ENCODE peak calls at places on chromosomes 12 and 14, in five cellular contexts. C is ACHN, Y is HCEC 1CT, A is esophagus squamous epithelium, E is SJCRH30. U is an unnamed sample.

GRCh38 chr12:64407342-64408223 is 3.4 kb downstream of the XPOT start:
- DNase-seq in A (no peak), Y (no peak), C (no peak), E (no peak), U (no peak)

GRCh38 chr12:59405992-59406391 is 189.8 kb upstream of the SLC16A7 start:
- DNase-seq in C (no peak), Y (no peak), A (no peak), E (no peak), U (no peak)

GRCh38 chr14:76964695-76965094 is 63.8 kb downstream of the IRF2BPL start:
- DNase-seq in E (no peak), C (no peak), A (no peak), Y (no peak), U (no peak)

GRCh38 chr14:80390911-80391310 is 179.6 kb upstream of the DIO2 start:
- DNase-seq in E (no peak), A (no peak), Y (peak), C (peak), U (no peak)

GRCh38 chr14:42571991-42572390 is 965.3 kb downstream of the LRFN5 start:
- DNase-seq in C (no peak), E (no peak), A (no peak), Y (no peak), U (no peak)

GRCh38 chr12:97235102-97235501 is 227.5 kb upstream of the RMST start:
- DNase-seq in A (no peak), C (no peak), Y (no peak), E (no peak), U (no peak)

GRCh38 chr12:125081427-125081826 is 16.2 kb downstream of the AACS start:
- DNase-seq in Y (no peak), E (no peak), C (no peak), A (no peak), U (no peak)

GRCh38 chr14:77268989-77269595 is 1.9 kb downstream of the NGB start:
- DNase-seq in A (no peak), C (no peak), E (peak), Y (no peak), U (no peak)

GRCh38 chr14:21385170-21385904 is 1.5 kb upstream of the SUPT16H start:
- DNase-seq in Y (no peak), E (peak), C (no peak), A (no peak), U (peak)

GRCh38 chr14:99121027-99121875 is 150.7 kb downstream of the BCL11B start:
- DNase-seq in Y (no peak), A (no peak), E (no peak), C (no peak), U (no peak)

GRCh38 chr12:41459815-41460214 is 271.7 kb downstream of the PDZRN4 start:
- DNase-seq in Y (no peak), A (no peak), C (no peak), E (no peak), U (no peak)

GRCh38 chr12:95066091-95066855 is 7.1 kb downstream of the NR2C1 start:
- DNase-seq in Y (no peak), E (no peak), A (no peak), C (no peak), U (no peak)

GRCh38 chr12:58668831-58669230 is 251.5 kb downstream of the LRIG3 start:
- DNase-seq in A (no peak), Y (no peak), C (no peak), E (no peak), U (no peak)

GRCh38 chr12:62530596-62530995 is 64.0 kb downstream of the MON2 start:
- DNase-seq in A (no peak), E (no peak), Y (peak), C (no peak), U (no peak)

GRCh38 chr12:1552978-1553471 is 41.4 kb downstream of the FBXL14 start:
- DNase-seq in A (no peak), E (no peak), C (no peak), Y (peak), U (no peak)

GRCh38 chr14:75049136-75049535 is 2.1 kb downstream of the MLH3 start:
- DNase-seq in A (no peak), Y (no peak), E (no peak), C (no peak), U (no peak)

GRCh38 chr12:27873010-27873409 is 93.0 kb upstream of the MANSC4 start:
- DNase-seq in E (no peak), Y (no peak), C (no peak), A (no peak), U (no peak)

GRCh38 chr12:123364532-123365140 is at the start of gene SBNO1:
- DNase-seq in E (peak), A (peak), C (peak), Y (peak), U (peak)

GRCh38 chr12:65139389-65139788 is 18.3 kb upstream of the WIF1 start:
- DNase-seq in E (no peak), C (no peak), Y (no peak), A (no peak), U (no peak)

GRCh38 chr12:52370906-52371608 is 3.8 kb upstream of the KRT85 start:
- DNase-seq in C (peak), A (no peak), E (no peak), Y (no peak), U (no peak)

GRCh38 chr12:28027328-28027727 is 54.8 kb upstream of the PTHLH start:
- DNase-seq in E (peak), C (no peak), A (no peak), Y (no peak), U (no peak)

GRCh38 chr14:21852061-21852664 is 178.5 kb upstream of the OR4E1 start:
- DNase-seq in Y (peak), A (no peak), E (peak), C (peak), U (peak)

GRCh38 chr14:37090026-37090425 is 82.4 kb downstream of the SLC25A21 start:
- DNase-seq in Y (no peak), E (no peak), A (no peak), C (no peak), U (no peak)

GRCh38 chr12:29546000-29546399 is 48.5 kb upstream of the OVCH1 start:
- DNase-seq in C (no peak), Y (peak), A (no peak), E (no peak), U (no peak)

GRCh38 chr12:30707628-30708342 is 12.1 kb upstream of the IPO8 start:
- DNase-seq in Y (no peak), E (no peak), A (no peak), C (no peak), U (no peak)

GRCh38 chr12:67427336-67427735 is 158.2 kb downstream of the CAND1 start:
- DNase-seq in A (no peak), Y (no peak), C (no peak), E (no peak), U (no peak)

GRCh38 chr12:69129014-69129413 is 110.4 kb upstream of the CPSF6 start:
- DNase-seq in A (no peak), C (no peak), E (no peak), Y (peak), U (no peak)

GRCh38 chr12:1776139-1776975 is 44.0 kb upstream of the LRTM2 start:
- DNase-seq in C (peak), A (no peak), Y (peak), E (no peak), U (no peak)

U was measured in HT-29.